ENCODE peak calls at places on chromosome 4, in four cellular contexts. One of them, this sample, is unnamed.

GRCh38 chr4:125266901-125267601 is 47.7 kb upstream of the FAT4 start:
- DNase-seq in Panc1: no peak
- DNase-seq in transverse colon: no peak
- DNase-seq in GM12878: no peak
- DNase-seq in this sample: no peak

GRCh38 chr4:6343950-6344408 is 74.3 kb downstream of the WFS1 start:
- DNase-seq in Panc1: peak; percentile 88
- DNase-seq in transverse colon: no peak
- DNase-seq in GM12878: no peak
- DNase-seq in this sample: no peak

GRCh38 chr4:64670647-64671046 is 261.4 kb upstream of the TECRL start:
- DNase-seq in Panc1: no peak
- DNase-seq in transverse colon: no peak
- DNase-seq in GM12878: no peak
- DNase-seq in this sample: no peak

GRCh38 chr4:48109413-48110263 is 24.4 kb downstream of the TXK start:
- DNase-seq in Panc1: peak; percentile 35
- DNase-seq in transverse colon: no peak
- DNase-seq in GM12878: no peak
- DNase-seq in this sample: no peak

GRCh38 chr4:137509855-137510282 is 22.4 kb downstream of the PCDH18 start:
- DNase-seq in Panc1: no peak
- DNase-seq in transverse colon: no peak
- DNase-seq in GM12878: no peak
- DNase-seq in this sample: no peak

GRCh38 chr4:110637408-110638131 is 14.7 kb upstream of the PITX2 start:
- DNase-seq in Panc1: no peak
- DNase-seq in transverse colon: no peak
- DNase-seq in GM12878: no peak
- DNase-seq in this sample: no peak

GRCh38 chr4:17168571-17168970 is 270.1 kb upstream of the LDB2 start:
- DNase-seq in Panc1: no peak
- DNase-seq in transverse colon: no peak
- DNase-seq in GM12878: no peak
- DNase-seq in this sample: no peak

GRCh38 chr4:17286737-17287460 is 225.0 kb downstream of the QDPR start:
- DNase-seq in Panc1: no peak
- DNase-seq in transverse colon: no peak
- DNase-seq in GM12878: no peak
- DNase-seq in this sample: no peak

GRCh38 chr4:158192439-158193158 is 17.7 kb upstream of the TMEM144 start:
- DNase-seq in Panc1: no peak
- DNase-seq in transverse colon: no peak
- DNase-seq in GM12878: no peak
- DNase-seq in this sample: no peak

GRCh38 chr4:84309191-84309590 is 189.9 kb downstream of the NKX6-1 start:
- DNase-seq in Panc1: no peak
- DNase-seq in transverse colon: no peak
- DNase-seq in GM12878: no peak
- DNase-seq in this sample: no peak

GRCh38 chr4:127732623-127733199 is 2.5 kb downstream of the SLC25A31 start:
- DNase-seq in Panc1: peak; percentile 13
- DNase-seq in transverse colon: no peak
- DNase-seq in GM12878: peak; percentile 12
- DNase-seq in this sample: no peak

GRCh38 chr4:127632420-127633403 is at the start of gene INTU:
- DNase-seq in Panc1: peak; percentile 61
- DNase-seq in transverse colon: peak; percentile 92
- DNase-seq in GM12878: no peak
- DNase-seq in this sample: peak; percentile 96

GRCh38 chr4:94068712-94069111 is 139.0 kb upstream of the SMARCAD1 start:
- DNase-seq in Panc1: no peak
- DNase-seq in transverse colon: no peak
- DNase-seq in GM12878: no peak
- DNase-seq in this sample: no peak

GRCh38 chr4:575281-576141 is 584 bp downstream of the TMEM271 start:
- DNase-seq in Panc1: no peak
- DNase-seq in transverse colon: no peak
- DNase-seq in GM12878: no peak
- DNase-seq in this sample: no peak

GRCh38 chr4:98780111-98780549 is 121.7 kb upstream of the TSPAN5 start:
- DNase-seq in Panc1: no peak
- DNase-seq in transverse colon: no peak
- DNase-seq in GM12878: no peak
- DNase-seq in this sample: no peak

GRCh38 chr4:86497980-86498379 is 96.1 kb upstream of the PTPN13 start:
- DNase-seq in Panc1: no peak
- DNase-seq in transverse colon: no peak
- DNase-seq in GM12878: no peak
- DNase-seq in this sample: no peak

GRCh38 chr4:23654791-23655190 is 235.1 kb downstream of the PPARGC1A start:
- DNase-seq in Panc1: no peak
- DNase-seq in transverse colon: no peak
- DNase-seq in GM12878: no peak
- DNase-seq in this sample: no peak

GRCh38 chr4:10687526-10687925 is 3.0 kb upstream of the CLNK start:
- DNase-seq in Panc1: no peak
- DNase-seq in transverse colon: no peak
- DNase-seq in GM12878: no peak
- DNase-seq in this sample: no peak

GRCh38 chr4:186592450-186592849 is 37.1 kb upstream of the MTNR1A start:
- DNase-seq in Panc1: no peak
- DNase-seq in transverse colon: no peak
- DNase-seq in GM12878: no peak
- DNase-seq in this sample: no peak

GRCh38 chr4:38078590-38079381 is 118.6 kb downstream of the PTTG2 start:
- DNase-seq in Panc1: no peak
- DNase-seq in transverse colon: peak; percentile 63
- DNase-seq in GM12878: no peak
- DNase-seq in this sample: no peak

GRCh38 chr4:37793562-37793961 is 32.9 kb upstream of the PGM2 start:
- DNase-seq in Panc1: peak; percentile 20
- DNase-seq in transverse colon: no peak
- DNase-seq in GM12878: no peak
- DNase-seq in this sample: no peak

GRCh38 chr4:93730760-93731159 is 97.8 kb upstream of the ATOH1 start:
- DNase-seq in Panc1: no peak
- DNase-seq in transverse colon: no peak
- DNase-seq in GM12878: no peak
- DNase-seq in this sample: no peak

GRCh38 chr4:158002203-158002602 is 170.6 kb downstream of the GASK1B start:
- DNase-seq in Panc1: no peak
- DNase-seq in transverse colon: no peak
- DNase-seq in GM12878: no peak
- DNase-seq in this sample: no peak

GRCh38 chr4:94763500-94763899 is 5.7 kb downstream of the BMPR1B start:
- DNase-seq in Panc1: no peak
- DNase-seq in transverse colon: no peak
- DNase-seq in GM12878: no peak
- DNase-seq in this sample: no peak

GRCh38 chr4:168451744-168452394 is 28.4 kb downstream of the DDX60L start:
- DNase-seq in Panc1: peak; percentile 67
- DNase-seq in transverse colon: no peak
- DNase-seq in GM12878: no peak
- DNase-seq in this sample: no peak

GRCh38 chr4:88610771-88611170 is 18.5 kb downstream of the HERC3 start:
- DNase-seq in Panc1: no peak
- DNase-seq in transverse colon: no peak
- DNase-seq in GM12878: no peak
- DNase-seq in this sample: no peak

GRCh38 chr4:147928400-147928799 is 196.5 kb downstream of the ARHGAP10 start:
- DNase-seq in Panc1: no peak
- DNase-seq in transverse colon: no peak
- DNase-seq in GM12878: no peak
- DNase-seq in this sample: no peak

GRCh38 chr4:15344041-15344440 is 83.8 kb upstream of the C1QTNF7 start:
- DNase-seq in Panc1: no peak
- DNase-seq in transverse colon: no peak
- DNase-seq in GM12878: no peak
- DNase-seq in this sample: no peak

GRCh38 chr4:133513891-133514290 is 364.8 kb downstream of the PCDH10 start:
- DNase-seq in Panc1: no peak
- DNase-seq in transverse colon: no peak
- DNase-seq in GM12878: no peak
- DNase-seq in this sample: no peak

GRCh38 chr4:120263623-120264022 is 197.0 kb upstream of the MAD2L1 start:
- DNase-seq in Panc1: no peak
- DNase-seq in transverse colon: no peak
- DNase-seq in GM12878: no peak
- DNase-seq in this sample: no peak

GRCh38 chr4:2930135-2930805 is 32.9 kb downstream of the NOP14 start:
- DNase-seq in Panc1: no peak
- DNase-seq in transverse colon: no peak
- DNase-seq in GM12878: no peak
- DNase-seq in this sample: no peak

GRCh38 chr4:2932561-2932950 is 30.6 kb downstream of the NOP14 start:
- DNase-seq in Panc1: no peak
- DNase-seq in transverse colon: no peak
- DNase-seq in GM12878: no peak
- DNase-seq in this sample: no peak

GRCh38 chr4:2931765-2932560 is 31.2 kb downstream of the NOP14 start:
- DNase-seq in Panc1: no peak
- DNase-seq in transverse colon: peak; percentile 61
- DNase-seq in GM12878: peak; percentile 55
- DNase-seq in this sample: no peak

GRCh38 chr4:2929469-2929868 is 33.7 kb downstream of the NOP14 start:
- DNase-seq in Panc1: no peak
- DNase-seq in transverse colon: no peak
- DNase-seq in GM12878: no peak
- DNase-seq in this sample: no peak

DNA sequence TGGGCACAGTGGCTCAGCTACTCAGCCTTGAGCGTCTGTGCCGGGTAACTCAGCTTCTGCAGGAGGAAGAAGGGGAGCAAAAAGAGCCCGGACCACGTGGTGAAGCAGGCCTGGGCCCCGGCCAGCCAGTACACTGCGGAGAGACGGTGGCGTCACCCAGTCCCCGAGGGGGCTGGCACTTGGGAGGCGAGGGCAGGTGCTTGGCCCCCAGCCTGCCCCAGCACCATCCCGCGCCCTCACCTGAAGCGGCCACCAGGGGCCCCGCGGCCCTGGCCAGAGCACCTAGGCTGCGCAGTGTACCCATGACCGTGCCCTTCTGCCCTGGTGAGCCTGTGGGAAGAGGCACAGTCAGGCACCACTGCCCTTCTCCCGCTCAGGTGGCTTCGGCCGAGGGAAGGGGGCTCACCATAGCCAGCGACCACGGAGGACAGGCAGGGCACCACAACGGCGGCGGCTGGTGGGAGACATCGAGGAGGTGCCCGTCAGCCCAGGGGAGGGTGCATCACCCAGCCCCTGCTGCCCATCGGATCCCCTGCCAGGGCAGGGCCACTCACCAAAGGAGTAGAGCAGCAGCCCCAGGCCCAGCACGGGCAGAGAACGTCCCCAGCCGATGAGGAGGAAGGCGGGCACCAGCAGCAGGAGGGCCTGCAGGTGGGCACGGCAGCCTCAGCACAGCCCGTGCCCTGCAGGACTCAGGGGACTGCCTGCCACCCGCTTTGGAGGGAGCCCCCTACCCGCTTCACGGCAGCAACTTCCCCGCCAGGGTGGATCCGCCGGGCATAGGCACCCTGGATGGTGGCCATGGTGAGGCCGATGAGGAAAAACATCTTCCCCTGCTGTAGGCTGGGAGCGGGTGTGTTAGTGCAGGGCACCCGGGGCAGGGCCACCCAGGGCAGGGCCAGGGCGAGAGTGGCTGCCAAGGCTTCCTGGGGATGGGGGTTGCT is 32.1 kb downstream of the NOP14 start:
- DNase-seq in Panc1: no peak
- DNase-seq in transverse colon: peak; percentile 45
- DNase-seq in GM12878: no peak
- DNase-seq in this sample: no peak
- TF ChIP-seq POLR2AphosphoS5 in Panc1: no peak
- TF ChIP-seq POLR2AphosphoS5 in transverse colon: no peak
- TF ChIP-seq POLR2AphosphoS5 in GM12878: no peak
- TF ChIP-seq POLR2AphosphoS5 in this sample: no peak

GRCh38 chr4:13892739-13893105 is 265.2 kb upstream of the BOD1L1 start:
- DNase-seq in Panc1: no peak
- DNase-seq in transverse colon: no peak
- DNase-seq in GM12878: no peak
- DNase-seq in this sample: no peak
- H3K27ac ChIP-seq in Panc1: peak overlapping the region; percentile 21
- H3K27ac ChIP-seq in transverse colon: peak overlapping the region; percentile 46
- H3K27ac ChIP-seq in GM12878: no peak overlapping the region
- H3K27ac ChIP-seq in this sample: no peak overlapping the region

DNA sequence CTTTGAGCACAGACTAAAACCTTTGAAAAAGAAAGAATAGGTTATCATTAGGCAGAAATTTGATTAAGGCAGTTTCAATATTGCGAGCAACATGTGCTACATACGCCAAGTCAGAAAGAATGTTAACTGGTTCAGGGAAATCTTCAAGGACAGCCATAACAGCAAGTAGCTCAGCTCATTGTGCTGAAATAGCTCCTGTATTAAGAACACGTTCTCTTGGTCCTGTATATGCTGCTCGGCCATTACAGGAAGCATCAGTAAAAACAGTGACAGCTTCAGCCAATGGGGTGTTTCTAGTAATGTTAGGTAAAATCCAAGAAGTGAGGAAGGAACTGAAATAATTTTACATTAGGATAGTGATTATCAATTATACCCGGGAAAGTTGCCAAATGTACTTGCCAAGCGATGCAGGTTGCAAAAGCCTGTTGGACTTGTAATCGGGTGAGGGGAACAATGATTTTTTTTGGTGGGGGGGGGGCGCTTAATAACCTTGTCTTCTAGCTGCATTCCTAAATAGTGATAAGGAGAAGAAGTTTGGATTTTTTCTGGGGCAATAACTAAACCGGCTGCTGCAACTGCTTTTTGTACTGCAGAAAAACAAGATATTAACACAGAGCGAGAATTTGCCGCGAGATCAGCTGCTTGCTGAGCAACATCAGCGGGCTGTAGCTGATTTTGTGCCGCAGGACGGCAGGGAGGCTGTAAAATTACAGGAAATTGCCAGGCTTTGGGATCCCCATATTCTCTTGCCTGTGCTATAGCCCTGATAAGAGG is 49.4 kb upstream of the RASSF6 start:
- DNase-seq in Panc1: no peak
- DNase-seq in transverse colon: no peak
- DNase-seq in GM12878: no peak
- DNase-seq in this sample: no peak
- H3K4me3 ChIP-seq in Panc1: no peak overlapping the region
- H3K4me3 ChIP-seq in transverse colon: no peak overlapping the region
- H3K4me3 ChIP-seq in GM12878: no peak overlapping the region
- H3K4me3 ChIP-seq in this sample: no peak overlapping the region

GRCh38 chr4:7804759-7805385 is 134.8 kb downstream of the AFAP1 start:
- DNase-seq in Panc1: no peak
- DNase-seq in transverse colon: no peak
- DNase-seq in GM12878: no peak
- DNase-seq in this sample: no peak

GRCh38 chr4:7806080-7806630 is 133.5 kb downstream of the AFAP1 start:
- DNase-seq in Panc1: no peak
- DNase-seq in transverse colon: peak; percentile 62
- DNase-seq in GM12878: no peak
- DNase-seq in this sample: no peak

GRCh38 chr4:7803992-7804758 is 135.5 kb downstream of the AFAP1 start:
- DNase-seq in Panc1: peak; percentile 59
- DNase-seq in transverse colon: peak; percentile 88
- DNase-seq in GM12878: no peak
- DNase-seq in this sample: no peak

GRCh38 chr4:7806724-7807123 is 132.9 kb downstream of the AFAP1 start:
- DNase-seq in Panc1: no peak
- DNase-seq in transverse colon: no peak
- DNase-seq in GM12878: no peak
- DNase-seq in this sample: no peak

GRCh38 chr4:7805533-7806079 is 134.1 kb downstream of the AFAP1 start:
- DNase-seq in Panc1: peak; percentile 30
- DNase-seq in transverse colon: no peak
- DNase-seq in GM12878: no peak
- DNase-seq in this sample: no peak
- TF ChIP-seq POLR2AphosphoS5 in Panc1: peak; percentile 38
- TF ChIP-seq POLR2AphosphoS5 in transverse colon: no peak
- TF ChIP-seq POLR2AphosphoS5 in GM12878: no peak
- TF ChIP-seq POLR2AphosphoS5 in this sample: no peak